ENCODE peak calls at places on chromosomes 4 and X, in four cellular contexts. F is RKO, Q is cardiac muscle cell, L is non-pigmented ciliary epithelial cell. M is an unnamed sample.

GRCh38 chr4:3452376-3452775 is 10.6 kb downstream of the HGFAC start:
- DNase-seq in L (no peak), Q (peak; percentile 17), F (no peak), M (no peak)

GRCh38 chr4:73740353-73740778 is at the start of gene CXCL8:
- DNase-seq in L (peak; percentile 94), Q (peak; percentile 91), F (peak; percentile 51), M (no peak)

GRCh38 chrX:13087322-13088154 is 43.1 kb upstream of the FAM9C start:
- DNase-seq in F (no peak), L (no peak), Q (peak; percentile 55), M (no peak)

GRCh38 chrX:40170830-40171512 is 73.2 kb upstream of the BCOR start:
- DNase-seq in L (no peak), F (peak; percentile 45), Q (no peak), M (no peak)

GRCh38 chr4:116055857-116056827 is 942.7 kb upstream of the NDST4 start:
- DNase-seq in Q (peak; percentile 8), F (peak; percentile 63), L (no peak), M (no peak)

GRCh38 chrX:71917621-71918341 is 7.1 kb downstream of the NHSL2 start:
- DNase-seq in L (no peak), F (no peak), Q (peak; percentile 55), M (no peak)

GRCh38 chrX:115460565-115460888 is 100.4 kb upstream of the PLS3 start:
- DNase-seq in F (no peak), L (peak; percentile 32), Q (peak; percentile 67), M (no peak)

GRCh38 chr4:141307241-141307689 is 86.6 kb downstream of the ZNF330 start:
- DNase-seq in L (peak; percentile 38), F (peak; percentile 66), Q (peak; percentile 75), M (peak; percentile 1)

GRCh38 chr4:86302242-86302641 is 57.6 kb downstream of the MAPK10 start:
- DNase-seq in Q (peak; percentile 92), L (no peak), F (no peak), M (no peak)

GRCh38 chr4:3372264-3372932 is 69.4 kb upstream of the HGFAC start:
- DNase-seq in Q (no peak), L (no peak), F (no peak), M (no peak)

GRCh38 chrX:72021975-72022374 is 109.7 kb downstream of the RTL5 start:
- DNase-seq in L (no peak), Q (no peak), F (peak; percentile 18), M (no peak)

GRCh38 chrX:77795124-77795523 is 9.1 kb upstream of the ATRX start:
- DNase-seq in L (no peak), F (no peak), Q (no peak), M (no peak)

GRCh38 chr4:137703225-137703624 is 170.9 kb upstream of the PCDH18 start:
- DNase-seq in F (no peak), L (no peak), Q (no peak), M (no peak)

GRCh38 chr4:148986951-148987350 is 544.7 kb upstream of the NR3C2 start:
- DNase-seq in F (no peak), L (no peak), Q (no peak), M (no peak)

GRCh38 chrX:132092439-132093065 is 35.3 kb downstream of the FRMD7 start:
- DNase-seq in F (peak; percentile 72), L (no peak), Q (peak; percentile 77), M (no peak)

GRCh38 chr4:124846306-124846705 is 133.8 kb upstream of the ANKRD50 start:
- DNase-seq in F (no peak), Q (no peak), L (no peak), M (no peak)

GRCh38 chr4:66590488-66591215 is 920.4 kb upstream of the EPHA5 start:
- DNase-seq in F (no peak), Q (peak; percentile 50), L (no peak), M (no peak)

GRCh38 chr4:7107166-7107905 is 39.5 kb upstream of the GRPEL1 start:
- DNase-seq in Q (no peak), F (no peak), L (no peak), M (no peak)

GRCh38 chr4:1592179-1593037 is 91.7 kb downstream of the FAM53A start:
- DNase-seq in F (no peak), Q (no peak), L (no peak), M (no peak)

GRCh38 chrX:41336447-41336846 is 2.5 kb downstream of the DDX3X start:
- DNase-seq in Q (no peak), L (no peak), F (peak; percentile 33), M (no peak)

GRCh38 chrX:53440101-53440500 is 5.9 kb upstream of the HSD17B10 start:
- DNase-seq in F (peak; percentile 51), L (no peak), Q (no peak), M (no peak)

GRCh38 chr4:112592717-112593116 is 44.0 kb downstream of the ZGRF1 start:
- DNase-seq in F (no peak), L (no peak), Q (no peak), M (no peak)

GRCh38 chr4:86294883-86295282 is 65.0 kb downstream of the MAPK10 start:
- DNase-seq in Q (no peak), L (no peak), F (no peak), M (no peak)

GRCh38 chr4:10979032-10979431 is 294.5 kb upstream of the CLNK start:
- DNase-seq in L (no peak), F (no peak), Q (no peak), M (no peak)

GRCh38 chrX:132651411-132652086 is 162.7 kb upstream of the MBNL3 start:
- DNase-seq in Q (no peak), L (no peak), F (no peak), M (no peak)

GRCh38 chr4:1002131-1002630 is 9.0 kb upstream of the SLC26A1 start:
- DNase-seq in Q (peak; percentile 61), L (no peak), F (no peak), M (no peak)

GRCh38 chr4:159946983-159947645 is 844.2 kb downstream of the RAPGEF2 start:
- DNase-seq in F (peak; percentile 78), Q (peak; percentile 68), L (peak; percentile 37), M (no peak)

GRCh38 chr4:7532043-7532442 is 97.3 kb upstream of the PSAPL1 start:
- DNase-seq in L (no peak), F (no peak), Q (no peak), M (no peak)

GRCh38 chrX:46236411-46236810 is 308.8 kb downstream of the ZNF674 start:
- DNase-seq in F (peak; percentile 2), L (no peak), Q (no peak), M (no peak)

GRCh38 chrX:129622757-129623301 is 31.9 kb downstream of the APLN start:
- DNase-seq in Q (peak; percentile 95), L (peak; percentile 35), F (no peak), M (no peak)

GRCh38 chr4:125522588-125522987 is 207.8 kb downstream of the FAT4 start:
- DNase-seq in Q (no peak), F (no peak), L (no peak), M (no peak)

GRCh38 chrX:85221361-85221760 is 22.2 kb downstream of the SATL1 start:
- DNase-seq in Q (no peak), L (no peak), F (no peak), M (no peak)